ENCODE peak calls at places on chromosomes 2 and 18, in ten cellular contexts. J, R, E, W, U, K, V, C, P and T are unnamed samples.

GRCh38 chr2:201260302-201260800 is at the start of gene CASP8:
- DNase-seq in J (peak; percentile 29), R (peak; percentile 53), E (no peak), W (no peak), U (no peak), K (peak; percentile 57), V (peak; percentile 66), C (peak; percentile 76), P (peak; percentile 30), T (peak; percentile 78)

GRCh38 chr2:241224068-241224850 is 35.8 kb downstream of the ANO7 start:
- DNase-seq in J (peak; percentile 71), R (peak; percentile 66), E (no peak), W (no peak), U (no peak), K (peak; percentile 24), V (peak; percentile 50), C (peak; percentile 82), P (no peak), T (no peak)

GRCh38 chr2:98405301-98405700 is 39.4 kb upstream of the INPP4A start:
- DNase-seq in J (no peak), R (no peak), E (no peak), W (no peak), U (no peak), K (no peak), V (no peak), C (no peak), P (no peak), T (no peak)

GRCh38 chr2:138503087-138503442 is 1.5 kb downstream of the SPOPL start:
- DNase-seq in J (no peak), R (no peak), E (no peak), W (no peak), U (no peak), K (peak; percentile 4), V (no peak), C (peak; percentile 26), P (no peak), T (peak; percentile 11)

GRCh38 chr2:636649-637405 is 40.4 kb downstream of the TMEM18 start:
- DNase-seq in J (peak; percentile 84), R (peak; percentile 31), E (peak; percentile 76), W (no peak), U (peak; percentile 67), K (peak; percentile 79), V (peak; percentile 79), C (peak; percentile 75), P (peak; percentile 90), T (peak; percentile 54)

GRCh38 chr2:1968988-1969700 is 224.8 kb upstream of the PXDN start:
- DNase-seq in J (no peak), R (no peak), E (no peak), W (no peak), U (no peak), K (no peak), V (no peak), C (no peak), P (peak; percentile 63), T (no peak)

GRCh38 chr2:174939046-174939445 is 66.1 kb downstream of the CHN1 start:
- DNase-seq in J (no peak), R (peak; percentile 79), E (no peak), W (no peak), U (no peak), K (no peak), V (no peak), C (peak; percentile 64), P (no peak), T (no peak)

GRCh38 chr2:178069551-178069950 is 3.0 kb downstream of the PDE11A start:
- DNase-seq in J (no peak), R (no peak), E (no peak), W (no peak), U (no peak), K (no peak), V (no peak), C (no peak), P (no peak), T (no peak)

GRCh38 chr2:96144481-96145027 is 686 bp downstream of the DUSP2 start:
- DNase-seq in J (peak; percentile 36), R (no peak), E (no peak), W (no peak), U (peak; percentile 46), K (no peak), V (peak; percentile 66), C (no peak), P (peak; percentile 80), T (peak; percentile 43)

GRCh38 chr18:76922107-76922506 is 99.8 kb downstream of the ZNF236 start:
- DNase-seq in J (peak; percentile 57), R (peak; percentile 58), E (peak; percentile 24), W (no peak), U (no peak), K (peak; percentile 35), V (peak; percentile 64), C (peak; percentile 79), P (peak; percentile 83), T (peak; percentile 44)

GRCh38 chr18:382423-382984 is 114.7 kb upstream of the THOC1 start:
- DNase-seq in J (no peak), R (no peak), E (no peak), W (no peak), U (no peak), K (no peak), V (no peak), C (no peak), P (no peak), T (no peak)

GRCh38 chr18:37617623-37618022 is 52.0 kb upstream of the CELF4 start:
- DNase-seq in J (no peak), R (no peak), E (no peak), W (no peak), U (no peak), K (no peak), V (no peak), C (no peak), P (peak; percentile 60), T (no peak)

GRCh38 chr2:72004976-72005375 is 142.7 kb downstream of the CYP26B1 start:
- DNase-seq in J (no peak), R (no peak), E (no peak), W (no peak), U (no peak), K (no peak), V (no peak), C (no peak), P (peak; percentile 59), T (no peak)

DNA sequence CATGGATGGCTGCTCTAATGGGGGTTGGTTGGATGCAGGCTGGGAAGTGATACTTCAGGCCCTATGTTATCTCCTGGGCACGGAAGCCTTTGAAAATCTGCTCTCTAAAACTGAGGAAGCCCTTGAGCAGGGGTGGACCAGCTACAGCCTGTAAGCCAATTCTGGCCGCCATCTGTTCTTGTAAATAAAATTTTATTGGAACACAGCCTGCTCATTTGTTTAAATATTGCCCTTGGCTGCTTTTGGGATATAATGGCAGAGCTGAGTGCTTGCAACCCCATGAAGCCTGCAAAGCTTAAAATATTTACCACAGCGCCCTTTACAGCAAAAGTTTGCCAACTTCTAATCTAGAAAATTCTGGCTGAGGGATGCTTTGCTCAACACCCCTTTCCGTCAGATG is 11.9 kb upstream of the IGFBP2 start:
- DNase-seq in J (no peak), R (no peak), E (peak; percentile 22), W (no peak), U (no peak), K (no peak), V (no peak), C (no peak), P (no peak), T (no peak)
- H3K36me3 ChIP-seq in J (no peaks in the 10 kb centered on the region), R (no peaks in the 10 kb centered on the region), E (no peaks in the 10 kb centered on the region), W (no peaks in the 10 kb centered on the region), U (no peaks in the 10 kb centered on the region), K (no peaks in the 10 kb centered on the region), V (no peaks in the 10 kb centered on the region), C (no peaks in the 10 kb centered on the region), P (no peaks in the 10 kb centered on the region), T (no peaks in the 10 kb centered on the region)

GRCh38 chr18:79952457-79952995 is 1.1 kb upstream of the SLC66A2 start:
- DNase-seq in J (peak; percentile 12), R (no peak), E (no peak), W (no peak), U (no peak), K (no peak), V (no peak), C (no peak), P (no peak), T (no peak)
- H3K4me3 ChIP-seq in J (peak overlapping the region; percentile 29), R (peak overlapping the region; percentile 59), E (no peak overlapping the region), W (peak overlapping the region; percentile 100), U (peak overlapping the region; percentile 52), K (peak overlapping the region; percentile 93), V (no peak overlapping the region), C (peak overlapping the region; percentile 84), P (peak overlapping the region; percentile 73), T (peak overlapping the region; percentile 69)

GRCh38 chr2:170950221-170950737 is 21.2 kb downstream of the GORASP2 start:
- DNase-seq in J (no peak), R (no peak), E (no peak), W (no peak), U (no peak), K (no peak), V (no peak), C (no peak), P (no peak), T (no peak)
- H3K36me3 ChIP-seq in J (peaks cover 58% of the 10 kb centered on the region), R (peaks cover 41% of the 10 kb centered on the region), E (peaks cover 44% of the 10 kb centered on the region), W (peaks cover 53% of the 10 kb centered on the region), U (peaks cover 7% of the 10 kb centered on the region), K (peaks cover 66% of the 10 kb centered on the region), V (peaks cover 12% of the 10 kb centered on the region), C (peaks cover 62% of the 10 kb centered on the region), P (peaks cover 74% of the 10 kb centered on the region), T (peaks cover 58% of the 10 kb centered on the region)

GRCh38 chr2:37891846-37892435 is 33.1 kb upstream of the RMDN2 start:
- DNase-seq in J (no peak), R (no peak), E (no peak), W (no peak), U (no peak), K (no peak), V (no peak), C (no peak), P (no peak), T (no peak)

GRCh38 chr2:37890893-37891495 is 34.1 kb upstream of the RMDN2 start:
- DNase-seq in J (peak; percentile 80), R (peak; percentile 62), E (peak; percentile 70), W (no peak), U (peak; percentile 80), K (peak; percentile 76), V (peak; percentile 81), C (peak; percentile 82), P (peak; percentile 94), T (peak; percentile 47)

GRCh38 chr2:37894047-37894446 is 31.0 kb upstream of the RMDN2 start:
- DNase-seq in J (peak; percentile 34), R (no peak), E (no peak), W (no peak), U (no peak), K (no peak), V (no peak), C (no peak), P (no peak), T (no peak)

GRCh38 chr2:37893327-37893726 is 31.8 kb upstream of the RMDN2 start:
- DNase-seq in J (no peak), R (no peak), E (no peak), W (no peak), U (no peak), K (no peak), V (no peak), C (no peak), P (no peak), T (no peak)

DNA sequence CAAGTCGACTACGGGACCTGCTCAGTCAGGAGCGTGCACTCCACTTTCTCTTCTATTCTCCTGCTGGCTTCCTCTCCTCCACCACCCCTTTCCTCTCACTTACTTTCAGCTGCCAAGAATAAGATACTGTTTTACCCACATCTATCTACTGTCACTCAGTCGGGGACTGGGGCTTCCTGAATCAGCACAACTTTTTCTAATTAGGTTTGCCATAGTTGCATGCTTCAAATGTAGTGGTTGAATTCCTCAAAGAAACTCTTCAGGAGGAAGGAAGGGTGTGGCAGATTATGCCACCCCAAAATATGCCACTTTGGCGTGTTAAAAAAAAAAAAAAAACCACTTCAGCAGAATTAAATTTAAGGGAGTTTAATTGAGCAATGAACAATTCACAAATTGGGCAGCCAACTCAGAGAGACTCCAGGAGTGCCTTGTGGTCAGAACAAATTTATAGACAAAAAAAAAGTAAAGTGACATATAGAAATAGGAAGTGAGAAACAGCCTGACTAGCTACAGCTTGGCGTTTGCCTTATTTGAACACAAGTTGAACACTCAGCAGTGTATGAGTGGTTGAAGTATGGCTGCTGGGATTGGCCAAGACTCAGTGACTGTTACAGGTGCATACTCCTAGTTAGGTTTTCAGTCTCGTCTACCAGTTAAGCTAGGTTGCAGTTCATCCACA is 32.5 kb upstream of the RMDN2 start:
- DNase-seq in J (no peak), R (no peak), E (no peak), W (no peak), U (no peak), K (peak; percentile 52), V (no peak), C (no peak), P (no peak), T (no peak)
- H3K4me3 ChIP-seq in J (no peak overlapping the region), R (no peak overlapping the region), E (no peak overlapping the region), W (no peak overlapping the region), U (no peak overlapping the region), K (no peak overlapping the region), V (no peak overlapping the region), C (no peak overlapping the region), P (no peak overlapping the region), T (peak overlapping the region; percentile 10)